ENCODE peak calls at places on chromosome 2, in seven cellular contexts. A is tibial artery; V is Panc1; D is heart right ventricle; S is CD8-positive, alpha-beta memory T cell; E is endodermal cell; W is mucosa of descending colon. K is an unnamed sample. For H3K36me3 and H3K4me1, the result is how much of the 10 kb centered on the place peaks cover.

GRCh38 chr2:229835601-229836283 is 86.1 kb downstream of the TRIP12 start:
- DNase-seq in A (no peak), V (no peak), D (no peak), S (peak), E (no peak), W (no peak), K (no peak)

GRCh38 chr2:129061079-129061785 is 742.6 kb upstream of the HS6ST1 start:
- DNase-seq in A (no peak), V (no peak), D (no peak), S (no peak), E (no peak), W (no peak), K (no peak)

GRCh38 chr2:192146069-192147006 is 48.4 kb downstream of the TMEFF2 start:
- DNase-seq in A (no peak), V (no peak), D (no peak), S (no peak), E (no peak), W (no peak), K (no peak)

GRCh38 chr2:42386684-42387083 is 25.7 kb upstream of the COX7A2L start:
- DNase-seq in A (no peak), V (no peak), D (no peak), S (no peak), E (no peak), W (no peak), K (no peak)

GRCh38 chr2:67515538-67515937 is 118.4 kb downstream of the ETAA1 start:
- DNase-seq in A (no peak), V (no peak), D (no peak), S (no peak), E (no peak), W (no peak), K (no peak)

GRCh38 chr2:200104015-200104414 is 148.6 kb downstream of the MAIP1 start:
- DNase-seq in A (no peak), V (no peak), D (no peak), S (no peak), E (no peak), W (no peak), K (no peak)

GRCh38 chr2:186780701-186781316 is 68.2 kb downstream of the ZSWIM2 start:
- DNase-seq in A (no peak), V (no peak), D (no peak), S (no peak), E (peak), W (no peak), K (no peak)

GRCh38 chr2:144659731-144660275 is 139.9 kb upstream of the ZEB2 start:
- DNase-seq in A (peak), V (no peak), D (no peak), S (peak), E (no peak), W (no peak), K (peak)

GRCh38 chr2:212537311-212538155 is 1.1 kb downstream of the ERBB4 start:
- DNase-seq in A (peak), V (no peak), D (peak), S (no peak), E (peak), W (peak), K (peak)

GRCh38 chr2:173991857-173992588 is 26.9 kb upstream of the SP3 start:
- DNase-seq in A (peak), V (no peak), D (peak), S (no peak), E (no peak), W (no peak), K (no peak)

GRCh38 chr2:96933528-96933927 is 52.9 kb downstream of the FAM178B start:
- DNase-seq in A (no peak), V (no peak), D (no peak), S (no peak), E (no peak), W (no peak), K (no peak)

GRCh38 chr2:218465987-218466633 is 47.2 kb downstream of the VIL1 start:
- DNase-seq in A (no peak), V (peak), D (no peak), S (no peak), E (no peak), W (no peak), K (no peak)

GRCh38 chr2:69767034-69767433 is 25.1 kb downstream of the ANXA4 start:
- DNase-seq in A (no peak), V (no peak), D (no peak), S (no peak), E (no peak), W (no peak), K (no peak)

GRCh38 chr2:182821172-182821571 is 45.3 kb downstream of the FRZB start:
- DNase-seq in A (no peak), V (no peak), D (no peak), S (no peak), E (no peak), W (no peak), K (no peak)

GRCh38 chr2:235414422-235414821 is 79.4 kb upstream of the AGAP1 start:
- DNase-seq in A (no peak), V (no peak), D (peak), S (no peak), E (peak), W (no peak), K (no peak)

GRCh38 chr2:180660881-180661280 is 319.5 kb upstream of the UBE2E3 start:
- DNase-seq in A (no peak), V (no peak), D (no peak), S (no peak), E (no peak), W (no peak), K (no peak)

GRCh38 chr2:219001577-219002394 is 8.6 kb upstream of the CRYBA2 start:
- DNase-seq in A (no peak), V (no peak), D (no peak), S (no peak), E (peak), W (peak), K (no peak)

GRCh38 chr2:216583157-216583556 is 50.1 kb upstream of the IGFBP2 start:
- DNase-seq in A (no peak), V (no peak), D (no peak), S (no peak), E (no peak), W (no peak), K (no peak)

GRCh38 chr2:119486886-119487285 is 37.4 kb downstream of the SCTR start:
- DNase-seq in A (no peak), V (no peak), D (no peak), S (no peak), E (no peak), W (no peak), K (no peak)

GRCh38 chr2:38212312-38212711 is 136.4 kb upstream of the CYP1B1 start:
- DNase-seq in A (no peak), V (no peak), D (no peak), S (no peak), E (no peak), W (no peak), K (no peak)

GRCh38 chr2:111703759-111704158 is 180.2 kb downstream of the ANAPC1 start:
- DNase-seq in A (no peak), V (no peak), D (no peak), S (no peak), E (peak), W (no peak), K (no peak)

GRCh38 chr2:45260946-45261345 is 251.7 kb upstream of the SIX2 start:
- DNase-seq in A (no peak), V (no peak), D (no peak), S (no peak), E (no peak), W (no peak), K (no peak)

GRCh38 chr2:26585100-26585499 is 56.1 kb downstream of the CIB4 start:
- DNase-seq in A (no peak), V (no peak), D (no peak), S (no peak), E (no peak), W (no peak), K (peak)

GRCh38 chr2:26469092-26469710 is 8.7 kb downstream of the OTOF start:
- DNase-seq in A (no peak), V (peak), D (no peak), S (no peak), E (peak), W (peak), K (no peak)

GRCh38 chr2:98952971-98953370 is 16.9 kb upstream of the CRACDL start:
- DNase-seq in A (no peak), V (no peak), D (no peak), S (no peak), E (no peak), W (no peak), K (no peak)

GRCh38 chr2:12119841-12120240 is 373.4 kb downstream of the LPIN1 start:
- DNase-seq in A (no peak), V (no peak), D (no peak), S (no peak), E (no peak), W (no peak), K (no peak)

GRCh38 chr2:100321881-100322820 is at the start of gene LONRF2:
- DNase-seq in A (no peak), V (no peak), D (peak), S (no peak), E (peak), W (peak), K (no peak)

GRCh38 chr2:76009484-76009883 is 298.8 kb upstream of the GCFC2 start:
- DNase-seq in A (no peak), V (no peak), D (no peak), S (no peak), E (no peak), W (no peak), K (no peak)

GRCh38 chr2:216603010-216603883 is 30.0 kb upstream of the IGFBP2 start:
- DNase-seq in A (no peak), V (no peak), D (no peak), S (no peak), E (no peak), W (no peak), K (no peak)

GRCh38 chr2:101151859-101152194 is 645 bp upstream of the TBC1D8 start:
- DNase-seq in A (peak), V (no peak), D (no peak), S (no peak), E (no peak), W (no peak), K (no peak)

GRCh38 chr2:210363876-210364275 is 48.9 kb upstream of the MYL1 start:
- DNase-seq in A (no peak), V (no peak), D (no peak), S (no peak), E (no peak), W (no peak), K (no peak)

GRCh38 chr2:1546023-1546591 is 132.8 kb downstream of the TPO start:
- DNase-seq in A (no peak), V (no peak), D (no peak), S (no peak), E (peak), W (peak), K (no peak)

GRCh38 chr2:71071681-71072398 is 3.4 kb downstream of the NAGK start:
- DNase-seq in A (peak), V (no peak), D (no peak), S (peak), E (peak), W (peak), K (no peak)

GRCh38 chr2:150938586-150938985 is 323.1 kb downstream of the RBM43 start:
- DNase-seq in A (no peak), V (no peak), D (no peak), S (no peak), E (no peak), W (no peak), K (no peak)

GRCh38 chr2:233489666-233490065 is 76.9 kb downstream of the USP40 start:
- DNase-seq in A (no peak), V (no peak), D (no peak), S (no peak), E (no peak), W (no peak), K (no peak)

GRCh38 chr2:233492738-233493137 is 73.8 kb downstream of the USP40 start:
- DNase-seq in A (no peak), V (no peak), D (no peak), S (no peak), E (no peak), W (no peak), K (no peak)

GRCh38 chr2:233490831-233491230 is 75.8 kb downstream of the USP40 start:
- DNase-seq in A (no peak), V (no peak), D (no peak), S (no peak), E (no peak), W (no peak), K (no peak)

GRCh38 chr2:233492078-233492477 is 74.5 kb downstream of the USP40 start:
- DNase-seq in A (no peak), V (no peak), D (no peak), S (no peak), E (no peak), W (no peak), K (no peak)

DNA sequence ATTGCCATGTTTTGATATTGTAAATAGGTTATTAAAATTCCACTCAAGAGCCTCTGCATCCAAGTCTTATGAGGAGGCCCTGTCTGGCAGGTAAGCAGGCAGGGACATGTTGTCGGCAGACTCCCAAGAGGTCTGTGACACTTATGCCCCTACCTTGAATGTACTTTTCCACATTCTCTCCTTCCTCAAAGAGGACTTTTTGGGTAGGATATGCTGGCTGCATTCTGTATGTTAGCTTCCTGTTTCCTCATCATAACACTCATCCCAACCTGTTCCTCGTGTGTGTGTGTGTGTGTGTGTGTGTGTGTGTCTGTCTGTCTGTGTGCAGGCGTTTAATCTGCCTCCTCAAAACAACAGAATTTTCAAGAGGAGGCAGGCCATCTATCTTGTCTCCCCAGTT is 75.3 kb downstream of the USP40 start:
- DNase-seq in A (no peak), V (no peak), D (no peak), S (no peak), E (no peak), W (no peak), K (no peak)
- H3K36me3 ChIP-seq in A (under half), V (under half), D (half or more), S (under half), E (under half), W (under half), K (half or more)

GRCh38 chr2:127733816-127734537 is 32.7 kb downstream of the SFT2D3 start:
- DNase-seq in A (no peak), V (no peak), D (no peak), S (no peak), E (no peak), W (no peak), K (no peak)
- H3K4me3 ChIP-seq in A (peak), V (no peak), D (peak), S (no peak), E (no peak), W (no peak), K (no peak)

DNA sequence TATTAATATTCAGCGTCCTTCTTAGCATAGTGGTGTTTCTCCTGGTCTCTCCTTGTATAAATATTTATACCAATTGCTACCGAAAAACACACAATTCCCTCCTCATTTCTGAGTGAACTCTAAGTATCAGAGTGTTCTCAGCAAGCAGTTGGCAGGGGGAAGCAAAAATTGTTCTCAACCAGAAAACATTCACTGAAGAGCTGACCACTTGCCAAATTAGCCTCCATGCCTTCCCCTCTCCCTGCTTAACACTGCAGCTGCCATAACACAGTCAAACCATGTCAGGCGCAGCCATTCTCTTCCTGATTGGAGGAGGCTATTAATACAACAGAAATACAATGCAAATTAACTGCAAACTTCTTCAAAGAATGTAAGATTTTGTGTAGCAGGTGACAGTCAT is 105.0 kb downstream of the COL6A3 start:
- DNase-seq in A (no peak), V (no peak), D (no peak), S (no peak), E (no peak), W (no peak), K (no peak)
- H3K4me1 ChIP-seq in A (under half), V (under half), D (under half), S (under half), E (under half), W (under half), K (under half)

DNA sequence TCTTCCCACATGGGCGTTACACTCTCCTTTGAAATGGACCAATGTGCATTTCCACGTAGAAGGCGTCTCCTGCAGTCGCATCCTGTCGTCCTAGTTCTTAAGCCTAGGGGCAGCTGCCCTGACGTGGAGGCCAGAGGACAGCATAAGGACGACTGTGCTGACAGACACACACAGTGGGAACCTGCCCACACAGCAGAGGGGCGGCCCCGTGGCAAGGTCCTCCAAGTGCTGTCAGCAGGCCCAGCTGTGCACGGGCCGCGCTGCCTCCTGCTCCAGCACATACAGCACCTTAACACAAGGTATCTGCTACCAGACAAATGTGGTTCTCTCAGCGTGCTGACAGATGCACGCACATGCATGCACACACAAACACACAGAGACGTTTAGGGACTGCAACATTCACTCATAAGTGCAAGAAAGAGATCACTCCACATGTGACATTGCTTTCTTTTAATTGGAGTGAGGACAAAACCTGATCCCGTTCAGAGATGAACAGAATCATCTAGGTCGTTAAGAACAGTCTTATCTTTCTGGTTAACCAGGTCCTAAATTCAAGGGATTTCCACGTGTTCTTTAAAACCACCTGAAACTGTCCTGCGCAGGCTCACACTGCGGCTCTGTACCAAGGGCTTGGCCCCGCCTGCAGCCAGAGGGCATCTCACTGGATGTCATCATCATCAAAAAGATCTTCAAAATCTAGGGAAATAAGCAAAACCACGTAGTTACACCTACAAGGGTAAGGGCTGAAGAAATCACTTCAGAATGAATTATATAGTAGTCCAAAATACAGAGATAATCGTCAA is 5.5 kb downstream of the COPS9 start:
- DNase-seq in A (peak), V (no peak), D (no peak), S (no peak), E (peak), W (peak), K (peak)
- H3K36me3 ChIP-seq in A (half or more), V (under half), D (half or more), S (under half), E (half or more), W (under half), K (under half)